ENCODE peak calls at places on chromosomes 11 and 22, in ten cellular contexts. X, I, R, P, F, Y, M, H, J and K are unnamed samples.

GRCh38 chr11:6660712-6661111 is 5.1 kb upstream of the DCHS1 start:
- DNase-seq in X (no peak), I (no peak), R (no peak), P (no peak), F (no peak), Y (no peak), M (no peak), H (no peak), J (no peak), K (no peak)

GRCh38 chr22:23376256-23376655 is 195.9 kb downstream of the BCR start:
- DNase-seq in X (no peak), I (peak), R (no peak), P (peak), F (no peak), Y (no peak), M (peak), H (peak), J (no peak), K (no peak)

GRCh38 chr11:44566952-44567875 is 1.8 kb downstream of the CD82 start:
- DNase-seq in X (no peak), I (no peak), R (peak), P (no peak), F (no peak), Y (no peak), M (no peak), H (no peak), J (no peak), K (no peak)

GRCh38 chr11:64713781-64714363 is 9.1 kb downstream of the NRXN2 start:
- DNase-seq in X (no peak), I (no peak), R (no peak), P (no peak), F (peak), Y (no peak), M (no peak), H (no peak), J (no peak), K (no peak)

GRCh38 chr11:66543263-66544107 is 2.4 kb downstream of the ZDHHC24 start:
- DNase-seq in X (no peak), I (no peak), R (no peak), P (no peak), F (peak), Y (peak), M (peak), H (no peak), J (peak), K (no peak)

GRCh38 chr11:74639533-74639932 is 47.2 kb downstream of the POLD3 start:
- DNase-seq in X (no peak), I (no peak), R (no peak), P (no peak), F (no peak), Y (no peak), M (no peak), H (no peak), J (no peak), K (no peak)

GRCh38 chr11:4134844-4135243 is 40.2 kb downstream of the RRM1 start:
- DNase-seq in X (no peak), I (peak), R (no peak), P (peak), F (no peak), Y (no peak), M (no peak), H (no peak), J (no peak), K (no peak)

GRCh38 chr11:2138075-2138435 is 1.1 kb downstream of the IGF2 start:
- DNase-seq in X (no peak), I (no peak), R (no peak), P (no peak), F (no peak), Y (no peak), M (no peak), H (no peak), J (peak), K (no peak)

GRCh38 chr11:16605440-16605970 is 132.9 kb upstream of the C11orf58 start:
- DNase-seq in X (peak), I (no peak), R (no peak), P (no peak), F (no peak), Y (peak), M (peak), H (no peak), J (peak), K (no peak)

GRCh38 chr11:16604784-16605439 is 133.5 kb upstream of the C11orf58 start:
- DNase-seq in X (peak), I (peak), R (peak), P (no peak), F (peak), Y (peak), M (peak), H (no peak), J (peak), K (no peak)

GRCh38 chr11:16605971-16606783 is 132.3 kb upstream of the C11orf58 start:
- DNase-seq in X (peak), I (peak), R (peak), P (peak), F (peak), Y (peak), M (peak), H (peak), J (peak), K (peak)

GRCh38 chr11:16603890-16604783 is 134.3 kb upstream of the C11orf58 start:
- DNase-seq in X (peak), I (no peak), R (peak), P (no peak), F (peak), Y (peak), M (peak), H (no peak), J (peak), K (no peak)

GRCh38 chr11:16603245-16603644 is 135.2 kb upstream of the C11orf58 start:
- DNase-seq in X (no peak), I (no peak), R (no peak), P (no peak), F (no peak), Y (no peak), M (no peak), H (no peak), J (no peak), K (no peak)
- TF ChIP-seq EP300 in X (no peak), I (no peak), R (no peak), P (no peak), F (no peak), Y (no peak), M (no peak), H (no peak), J (no peak), K (no peak)

GRCh38 chr11:30762188-30762587 is 176.0 kb upstream of the MPPED2 start:
- DNase-seq in X (no peak), I (no peak), R (no peak), P (no peak), F (no peak), Y (no peak), M (no peak), H (no peak), J (no peak), K (no peak)
- TF ChIP-seq EP300 in X (no peak), I (no peak), R (no peak), P (no peak), F (no peak), Y (no peak), M (no peak), H (no peak), J (no peak), K (no peak)

DNA sequence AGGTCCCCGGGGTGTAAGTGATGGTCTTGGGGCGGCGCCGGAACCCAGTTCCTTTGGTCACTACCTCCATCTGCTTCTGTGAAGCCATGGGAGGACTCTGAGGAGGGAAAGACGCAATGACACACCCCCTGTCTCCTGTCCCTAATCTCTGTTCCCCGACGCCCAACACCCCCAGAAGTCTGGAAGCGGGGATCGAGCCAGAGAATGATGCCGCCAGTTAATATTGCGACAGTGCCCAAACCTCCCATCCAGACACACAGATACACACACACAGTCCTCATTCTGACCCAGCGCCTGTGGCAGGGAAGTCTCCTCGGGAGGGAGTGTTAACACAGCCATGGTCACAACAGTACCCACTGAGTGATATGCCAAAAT is 352 bp downstream of the C22orf23 start:
- DNase-seq in X (no peak), I (peak), R (no peak), P (no peak), F (no peak), Y (no peak), M (no peak), H (no peak), J (no peak), K (no peak)
- TF ChIP-seq EP300 in X (no peak), I (no peak), R (no peak), P (no peak), F (no peak), Y (no peak), M (no peak), H (no peak), J (no peak), K (no peak)

GRCh38 chr11:132158696-132159095 is 788.3 kb downstream of the NTM start:
- DNase-seq in X (no peak), I (no peak), R (no peak), P (no peak), F (no peak), Y (no peak), M (no peak), H (no peak), J (peak), K (no peak)

GRCh38 chr11:132161538-132161937 is 791.1 kb downstream of the NTM start:
- DNase-seq in X (no peak), I (no peak), R (no peak), P (no peak), F (no peak), Y (no peak), M (no peak), H (no peak), J (no peak), K (no peak)

GRCh38 chr11:132158091-132158490 is 787.7 kb downstream of the NTM start:
- DNase-seq in X (no peak), I (no peak), R (no peak), P (no peak), F (no peak), Y (peak), M (no peak), H (no peak), J (no peak), K (no peak)
- TF ChIP-seq EP300 in X (no peak), I (no peak), R (no peak), P (no peak), F (no peak), Y (no peak), M (no peak), H (no peak), J (no peak), K (no peak)

GRCh38 chr11:119745112-119745511 is 16.1 kb upstream of the NECTIN1 start:
- DNase-seq in X (no peak), I (no peak), R (no peak), P (no peak), F (no peak), Y (no peak), M (no peak), H (peak), J (no peak), K (no peak)

GRCh38 chr11:119749006-119749565 is 20.1 kb upstream of the NECTIN1 start:
- DNase-seq in X (no peak), I (no peak), R (no peak), P (no peak), F (no peak), Y (no peak), M (no peak), H (peak), J (no peak), K (no peak)

GRCh38 chr11:119750056-119750455 is 21.1 kb upstream of the NECTIN1 start:
- DNase-seq in X (no peak), I (no peak), R (peak), P (no peak), F (no peak), Y (no peak), M (no peak), H (peak), J (no peak), K (no peak)

GRCh38 chr11:119745776-119746535 is 17.0 kb upstream of the NECTIN1 start:
- DNase-seq in X (no peak), I (no peak), R (peak), P (no peak), F (no peak), Y (no peak), M (no peak), H (peak), J (no peak), K (no peak)

GRCh38 chr11:119747868-119748660 is 19.1 kb upstream of the NECTIN1 start:
- DNase-seq in X (no peak), I (no peak), R (peak), P (no peak), F (no peak), Y (no peak), M (no peak), H (peak), J (no peak), K (no peak)
- TF ChIP-seq EP300 in X (no peak), I (no peak), R (no peak), P (no peak), F (no peak), Y (no peak), M (no peak), H (no peak), J (no peak), K (no peak)

GRCh38 chr11:113176971-113177370 is 137.4 kb upstream of the TTC12 start:
- DNase-seq in X (no peak), I (no peak), R (no peak), P (no peak), F (no peak), Y (no peak), M (no peak), H (no peak), J (no peak), K (no peak)
- TF ChIP-seq EP300 in X (no peak), I (no peak), R (no peak), P (no peak), F (no peak), Y (no peak), M (no peak), H (no peak), J (no peak), K (no peak)